ENCODE peak calls at places on chromosomes 3 and 15, in ten cellular contexts. Z is GM04504, V is colonic mucosa, J is T-helper 2 cell, G is NCI-H2081, Y is right cardiac atrium, H is AG10803, F is GM13976, K is small intestine, I is AG20443. C is an unnamed sample.

GRCh38 chr3:55362206-55362960 is 124.7 kb downstream of the WNT5A start:
- DNase-seq in G (no peak), V (no peak), J (no peak), K (no peak), I (no peak), Y (no peak), F (no peak), Z (no peak), H (peak; percentile 47), C (peak; percentile 28)

GRCh38 chr15:39397883-39398282 is 183.0 kb upstream of the THBS1 start:
- DNase-seq in I (no peak), J (no peak), G (no peak), F (no peak), K (no peak), V (no peak), Y (no peak), Z (no peak), H (no peak), C (no peak)

GRCh38 chr15:80778964-80779657 is at the start of gene CEMIP:
- DNase-seq in Z (peak; percentile 71), F (peak; percentile 82), G (peak; percentile 86), K (peak; percentile 64), H (peak; percentile 88), I (peak; percentile 95), J (peak; percentile 42), V (peak; percentile 84), Y (peak; percentile 89), C (peak; percentile 84)

GRCh38 chr15:29668120-29668602 is 154.1 kb downstream of the TJP1 start:
- DNase-seq in Z (peak; percentile 71), H (peak; percentile 83), V (peak; percentile 85), Y (peak; percentile 71), K (peak; percentile 90), J (no peak), F (no peak), G (peak; percentile 64), I (peak; percentile 78), C (peak; percentile 61)

GRCh38 chr3:6803652-6804051 is 57.3 kb upstream of the GRM7 start:
- DNase-seq in I (no peak), H (no peak), J (no peak), Y (no peak), V (no peak), K (peak; percentile 8), Z (no peak), F (no peak), G (no peak), C (no peak)

GRCh38 chr15:97941572-97941971 is 18.9 kb upstream of the ARRDC4 start:
- DNase-seq in Y (no peak), F (no peak), V (no peak), K (no peak), J (no peak), H (no peak), I (no peak), G (no peak), Z (no peak), C (no peak)

GRCh38 chr3:171132873-171133272 is 106.4 kb upstream of the SLC2A2 start:
- DNase-seq in I (peak; percentile 53), Z (peak; percentile 50), Y (no peak), G (no peak), H (peak; percentile 84), F (no peak), K (no peak), J (no peak), V (no peak), C (peak; percentile 80)

GRCh38 chr3:45871834-45872233 is 14.5 kb upstream of the CCR9 start:
- DNase-seq in F (no peak), Z (no peak), K (no peak), Y (no peak), H (no peak), G (no peak), V (no peak), J (no peak), I (no peak), C (no peak)

GRCh38 chr3:104165866-104166265 is 1200.8 kb upstream of the ALCAM start:
- DNase-seq in Y (no peak), V (no peak), G (no peak), F (no peak), K (no peak), H (no peak), J (no peak), I (no peak), Z (no peak), C (no peak)

GRCh38 chr15:67304778-67305177 is 50.2 kb downstream of the IQCH start:
- DNase-seq in K (no peak), F (no peak), H (no peak), G (no peak), I (no peak), Z (no peak), J (no peak), Y (no peak), V (no peak), C (no peak)

GRCh38 chr3:89038864-89039263 is 68.6 kb upstream of the EPHA3 start:
- DNase-seq in K (no peak), J (no peak), I (peak; percentile 9), Y (no peak), F (no peak), Z (no peak), V (no peak), G (no peak), H (peak; percentile 53), C (no peak)

GRCh38 chr3:127768346-127769008 is 53.8 kb downstream of the MGLL start:
- DNase-seq in V (no peak), Y (peak; percentile 59), F (no peak), K (no peak), J (no peak), H (peak; percentile 98), Z (peak; percentile 89), G (no peak), I (peak; percentile 88), C (peak; percentile 99)

GRCh38 chr3:58534592-58535494 is 2.1 kb downstream of the ACOX2 start:
- DNase-seq in Y (no peak), I (no peak), J (no peak), Z (no peak), F (no peak), V (no peak), H (no peak), G (no peak), K (no peak), C (no peak)

GRCh38 chr3:131561511-131561910 is 58.7 kb upstream of the MRPL3 start:
- DNase-seq in I (no peak), J (no peak), V (no peak), G (no peak), F (no peak), Y (no peak), H (peak; percentile 19), Z (no peak), K (no peak), C (no peak)

GRCh38 chr15:29124581-29125381 is 144.8 kb downstream of the NSMCE3 start:
- DNase-seq in G (no peak), F (no peak), Y (no peak), Z (no peak), H (no peak), I (no peak), J (no peak), K (no peak), V (no peak), C (no peak)

GRCh38 chr3:141227752-141228151 is 3.9 kb upstream of the PXYLP1 start:
- DNase-seq in K (no peak), G (no peak), H (peak; percentile 70), V (no peak), Z (peak; percentile 20), F (no peak), I (no peak), Y (no peak), J (no peak), C (peak; percentile 20)

GRCh38 chr3:55801676-55802075 is 314.6 kb upstream of the WNT5A start:
- DNase-seq in V (no peak), K (no peak), G (no peak), H (no peak), F (no peak), Z (no peak), I (no peak), Y (no peak), J (no peak), C (no peak)

GRCh38 chr15:74523982-74524381 is 17.0 kb upstream of the ARID3B start:
- DNase-seq in K (peak; percentile 46), G (no peak), J (no peak), I (no peak), F (no peak), V (no peak), H (no peak), Y (no peak), Z (no peak), C (no peak)

GRCh38 chr3:2774485-2774884 is 335.7 kb downstream of the IL5RA start:
- DNase-seq in Y (no peak), K (no peak), F (no peak), V (no peak), I (no peak), Z (no peak), H (no peak), J (no peak), G (no peak), C (no peak)

GRCh38 chr15:97995881-97996603 is 35.5 kb downstream of the ARRDC4 start:
- DNase-seq in J (no peak), H (peak; percentile 24), V (peak; percentile 46), I (peak; percentile 34), G (no peak), Y (no peak), K (peak; percentile 46), F (no peak), Z (no peak), C (peak; percentile 44)

GRCh38 chr3:541328-541727 is 344.8 kb downstream of the CHL1 start:
- DNase-seq in H (no peak), F (no peak), V (no peak), K (no peak), G (no peak), Y (no peak), Z (no peak), I (no peak), J (no peak), C (no peak)

GRCh38 chr15:74208901-74209559 is 6.4 kb upstream of the STRA6 start:
- DNase-seq in F (no peak), K (no peak), V (no peak), J (no peak), Z (no peak), I (peak; percentile 48), H (peak; percentile 55), Y (no peak), G (peak; percentile 66), C (peak; percentile 19)

GRCh38 chr15:38065721-38066120 is 131.3 kb downstream of the TMCO5A start:
- DNase-seq in H (no peak), G (no peak), V (no peak), K (no peak), Y (no peak), Z (no peak), J (no peak), F (no peak), I (no peak), C (no peak)

GRCh38 chr3:141124715-141125114 is 73.6 kb downstream of the SPSB4 start:
- DNase-seq in Z (no peak), J (no peak), H (no peak), K (no peak), Y (no peak), I (no peak), V (no peak), G (no peak), F (no peak), C (no peak)

GRCh38 chr15:73984208-73984979 is 7.7 kb downstream of the STOML1 start:
- DNase-seq in G (no peak), J (no peak), H (no peak), Y (no peak), V (no peak), F (no peak), Z (no peak), K (no peak), I (no peak), C (no peak)

GRCh38 chr3:197224034-197224444 is 74.4 kb downstream of the DLG1 start:
- DNase-seq in J (no peak), I (peak; percentile 60), F (peak; percentile 62), Y (no peak), V (no peak), G (peak; percentile 69), H (peak; percentile 58), Z (peak; percentile 9), K (peak; percentile 60), C (peak; percentile 69)

GRCh38 chr15:28098766-28099554 is at the start of gene OCA2:
- DNase-seq in G (no peak), V (peak; percentile 68), F (no peak), Y (peak; percentile 90), Z (no peak), I (peak; percentile 75), J (peak; percentile 28), H (peak; percentile 67), K (peak; percentile 46), C (peak; percentile 76)

GRCh38 chr3:16849795-16850194 is 35.0 kb upstream of the PLCL2 start:
- DNase-seq in Z (peak; percentile 6), F (no peak), J (no peak), K (no peak), Y (no peak), I (peak; percentile 34), H (peak; percentile 79), G (no peak), V (no peak), C (peak; percentile 45)